ENCODE peak calls at places on chromosomes 4 and X, in seven cellular contexts. One of them, this sample, is unnamed. For H3K36me3 and H3K9me3, the result is how much of the 10 kb centered on the place peaks cover.

GRCh38 chr4:10285028-10285427 is 168.4 kb upstream of the WDR1 start:
- DNase-seq in heart left ventricle: no peak
- DNase-seq in ovary: no peak
- DNase-seq in Peyer's patch: no peak
- DNase-seq in left lung: no peak
- DNase-seq in lower lobe of right lung: no peak
- DNase-seq in spleen: no peak
- DNase-seq in this sample: no peak

GRCh38 chr4:139986621-139987510 is 167.1 kb downstream of the MAML3 start:
- DNase-seq in lower lobe of right lung: no peak
- DNase-seq in left lung: no peak
- DNase-seq in ovary: no peak
- DNase-seq in heart left ventricle: peak
- DNase-seq in Peyer's patch: no peak
- DNase-seq in spleen: no peak
- DNase-seq in this sample: no peak

GRCh38 chrX:21509912-21510311 is 135.7 kb downstream of the CNKSR2 start:
- DNase-seq in Peyer's patch: no peak
- DNase-seq in spleen: no peak
- DNase-seq in left lung: no peak
- DNase-seq in heart left ventricle: no peak
- DNase-seq in ovary: no peak
- DNase-seq in lower lobe of right lung: no peak
- DNase-seq in this sample: no peak

GRCh38 chrX:1466971-1467561 is 14.4 kb upstream of the ASMTL start:
- DNase-seq in ovary: no peak
- DNase-seq in spleen: peak
- DNase-seq in left lung: no peak
- DNase-seq in Peyer's patch: peak
- DNase-seq in heart left ventricle: no peak
- DNase-seq in lower lobe of right lung: no peak
- DNase-seq in this sample: peak

GRCh38 chr4:113574636-113575103 is 186.9 kb downstream of the CAMK2D start:
- DNase-seq in lower lobe of right lung: no peak
- DNase-seq in Peyer's patch: no peak
- DNase-seq in spleen: no peak
- DNase-seq in left lung: no peak
- DNase-seq in heart left ventricle: no peak
- DNase-seq in ovary: no peak
- DNase-seq in this sample: no peak

GRCh38 chrX:39814391-39814790 is 283.4 kb downstream of the BCOR start:
- DNase-seq in lower lobe of right lung: no peak
- DNase-seq in left lung: no peak
- DNase-seq in spleen: peak
- DNase-seq in heart left ventricle: no peak
- DNase-seq in Peyer's patch: peak
- DNase-seq in ovary: no peak
- DNase-seq in this sample: peak

GRCh38 chr4:113339430-113339813 is 290.0 kb downstream of the ANK2 start:
- DNase-seq in Peyer's patch: no peak
- DNase-seq in ovary: no peak
- DNase-seq in spleen: no peak
- DNase-seq in lower lobe of right lung: no peak
- DNase-seq in heart left ventricle: no peak
- DNase-seq in left lung: no peak
- DNase-seq in this sample: no peak

GRCh38 chr4:128228778-128229457 is 58.7 kb downstream of the PGRMC2 start:
- DNase-seq in left lung: no peak
- DNase-seq in spleen: no peak
- DNase-seq in heart left ventricle: no peak
- DNase-seq in ovary: no peak
- DNase-seq in Peyer's patch: no peak
- DNase-seq in lower lobe of right lung: no peak
- DNase-seq in this sample: no peak

GRCh38 chrX:120751683-120752082 is 121.8 kb upstream of the C1GALT1C1 start:
- DNase-seq in lower lobe of right lung: no peak
- DNase-seq in left lung: no peak
- DNase-seq in spleen: no peak
- DNase-seq in ovary: no peak
- DNase-seq in heart left ventricle: no peak
- DNase-seq in Peyer's patch: no peak
- DNase-seq in this sample: no peak

GRCh38 chr4:76683154-76683553 is 214.8 kb downstream of the SOWAHB start:
- DNase-seq in lower lobe of right lung: no peak
- DNase-seq in heart left ventricle: no peak
- DNase-seq in spleen: no peak
- DNase-seq in left lung: no peak
- DNase-seq in ovary: no peak
- DNase-seq in Peyer's patch: no peak
- DNase-seq in this sample: no peak

GRCh38 chr4:103498161-103499070 is 221.4 kb downstream of the TACR3 start:
- DNase-seq in lower lobe of right lung: no peak
- DNase-seq in spleen: peak
- DNase-seq in ovary: no peak
- DNase-seq in Peyer's patch: no peak
- DNase-seq in heart left ventricle: no peak
- DNase-seq in left lung: no peak
- DNase-seq in this sample: no peak

GRCh38 chr4:151460434-151460833 is 51.5 kb downstream of the FHIP1A start:
- DNase-seq in Peyer's patch: no peak
- DNase-seq in lower lobe of right lung: no peak
- DNase-seq in heart left ventricle: no peak
- DNase-seq in spleen: no peak
- DNase-seq in left lung: no peak
- DNase-seq in ovary: no peak
- DNase-seq in this sample: no peak

GRCh38 chrX:134362560-134363089 is 97.3 kb upstream of the HPRT1 start:
- DNase-seq in spleen: no peak
- DNase-seq in heart left ventricle: no peak
- DNase-seq in lower lobe of right lung: no peak
- DNase-seq in ovary: no peak
- DNase-seq in Peyer's patch: no peak
- DNase-seq in left lung: no peak
- DNase-seq in this sample: no peak

GRCh38 chr4:19592391-19592790 is 659.3 kb upstream of the SLIT2 start:
- DNase-seq in spleen: no peak
- DNase-seq in lower lobe of right lung: no peak
- DNase-seq in Peyer's patch: no peak
- DNase-seq in ovary: no peak
- DNase-seq in heart left ventricle: no peak
- DNase-seq in left lung: no peak
- DNase-seq in this sample: no peak

GRCh38 chr4:111231281-111231680 is 608.4 kb upstream of the PITX2 start:
- DNase-seq in spleen: no peak
- DNase-seq in left lung: no peak
- DNase-seq in heart left ventricle: no peak
- DNase-seq in Peyer's patch: no peak
- DNase-seq in lower lobe of right lung: no peak
- DNase-seq in ovary: no peak
- DNase-seq in this sample: no peak

GRCh38 chrX:125203379-125203736 is 116.3 kb upstream of the TEX13C start:
- DNase-seq in ovary: no peak
- DNase-seq in heart left ventricle: peak
- DNase-seq in spleen: no peak
- DNase-seq in lower lobe of right lung: no peak
- DNase-seq in left lung: peak
- DNase-seq in Peyer's patch: no peak
- DNase-seq in this sample: no peak

GRCh38 chr4:154877110-154877760 is 96.2 kb downstream of the RBM46 start:
- DNase-seq in heart left ventricle: no peak
- DNase-seq in lower lobe of right lung: no peak
- DNase-seq in Peyer's patch: no peak
- DNase-seq in spleen: no peak
- DNase-seq in ovary: no peak
- DNase-seq in left lung: peak
- DNase-seq in this sample: no peak

GRCh38 chr4:29717658-29718057 is 1002.5 kb upstream of the PCDH7 start:
- DNase-seq in ovary: no peak
- DNase-seq in left lung: no peak
- DNase-seq in lower lobe of right lung: no peak
- DNase-seq in Peyer's patch: no peak
- DNase-seq in spleen: no peak
- DNase-seq in heart left ventricle: no peak
- DNase-seq in this sample: no peak

GRCh38 chr4:74692973-74693372 is 101.3 kb downstream of the BTC start:
- DNase-seq in ovary: no peak
- DNase-seq in heart left ventricle: no peak
- DNase-seq in lower lobe of right lung: no peak
- DNase-seq in spleen: no peak
- DNase-seq in Peyer's patch: no peak
- DNase-seq in left lung: no peak
- DNase-seq in this sample: no peak

GRCh38 chr4:23970193-23970850 is 80.5 kb upstream of the PPARGC1A start:
- DNase-seq in heart left ventricle: no peak
- DNase-seq in Peyer's patch: no peak
- DNase-seq in ovary: no peak
- DNase-seq in left lung: no peak
- DNase-seq in spleen: no peak
- DNase-seq in lower lobe of right lung: no peak
- DNase-seq in this sample: no peak

GRCh38 chr4:122662701-122663100 is 41.8 kb upstream of the IL21 start:
- DNase-seq in heart left ventricle: no peak
- DNase-seq in spleen: no peak
- DNase-seq in lower lobe of right lung: no peak
- DNase-seq in left lung: no peak
- DNase-seq in ovary: no peak
- DNase-seq in Peyer's patch: no peak
- DNase-seq in this sample: no peak

GRCh38 chr4:1384675-1385372 is 21.4 kb downstream of the NKX1-1 start:
- DNase-seq in Peyer's patch: no peak
- DNase-seq in ovary: no peak
- DNase-seq in lower lobe of right lung: peak
- DNase-seq in left lung: peak
- DNase-seq in spleen: peak
- DNase-seq in heart left ventricle: peak
- DNase-seq in this sample: no peak

GRCh38 chr4:38894340-38894982 is 26.9 kb downstream of the FAM114A1 start:
- DNase-seq in lower lobe of right lung: no peak
- DNase-seq in Peyer's patch: no peak
- DNase-seq in spleen: no peak
- DNase-seq in heart left ventricle: no peak
- DNase-seq in ovary: no peak
- DNase-seq in left lung: no peak
- DNase-seq in this sample: no peak

GRCh38 chr4:111466821-111467605 is 678.2 kb upstream of the FAM241A start:
- DNase-seq in Peyer's patch: no peak
- DNase-seq in ovary: no peak
- DNase-seq in heart left ventricle: no peak
- DNase-seq in spleen: no peak
- DNase-seq in left lung: no peak
- DNase-seq in lower lobe of right lung: no peak
- DNase-seq in this sample: no peak

GRCh38 chr4:20253799-20254409 is 2.2 kb downstream of the SLIT2 start:
- DNase-seq in left lung: peak
- DNase-seq in lower lobe of right lung: peak
- DNase-seq in heart left ventricle: peak
- DNase-seq in Peyer's patch: peak
- DNase-seq in spleen: peak
- DNase-seq in ovary: no peak
- DNase-seq in this sample: no peak

GRCh38 chr4:26087108-26087507 is 173.1 kb downstream of the SMIM20 start:
- DNase-seq in left lung: no peak
- DNase-seq in lower lobe of right lung: no peak
- DNase-seq in Peyer's patch: no peak
- DNase-seq in heart left ventricle: no peak
- DNase-seq in ovary: no peak
- DNase-seq in spleen: no peak
- DNase-seq in this sample: no peak

GRCh38 chr4:90960840-90961239 is 833.6 kb downstream of the CCSER1 start:
- DNase-seq in spleen: no peak
- DNase-seq in left lung: no peak
- DNase-seq in lower lobe of right lung: no peak
- DNase-seq in Peyer's patch: no peak
- DNase-seq in ovary: no peak
- DNase-seq in heart left ventricle: no peak
- DNase-seq in this sample: no peak

GRCh38 chr4:2823301-2823670 is 20.4 kb upstream of the ADD1 start:
- DNase-seq in heart left ventricle: no peak
- DNase-seq in lower lobe of right lung: peak
- DNase-seq in ovary: no peak
- DNase-seq in Peyer's patch: peak
- DNase-seq in spleen: no peak
- DNase-seq in left lung: peak
- DNase-seq in this sample: no peak
- H3K36me3 ChIP-seq in heart left ventricle: half or more
- H3K36me3 ChIP-seq in lower lobe of right lung: half or more
- H3K36me3 ChIP-seq in ovary: under half
- H3K36me3 ChIP-seq in Peyer's patch: half or more
- H3K36me3 ChIP-seq in spleen: half or more
- H3K36me3 ChIP-seq in left lung: under half
- H3K36me3 ChIP-seq in this sample: under half

DNA sequence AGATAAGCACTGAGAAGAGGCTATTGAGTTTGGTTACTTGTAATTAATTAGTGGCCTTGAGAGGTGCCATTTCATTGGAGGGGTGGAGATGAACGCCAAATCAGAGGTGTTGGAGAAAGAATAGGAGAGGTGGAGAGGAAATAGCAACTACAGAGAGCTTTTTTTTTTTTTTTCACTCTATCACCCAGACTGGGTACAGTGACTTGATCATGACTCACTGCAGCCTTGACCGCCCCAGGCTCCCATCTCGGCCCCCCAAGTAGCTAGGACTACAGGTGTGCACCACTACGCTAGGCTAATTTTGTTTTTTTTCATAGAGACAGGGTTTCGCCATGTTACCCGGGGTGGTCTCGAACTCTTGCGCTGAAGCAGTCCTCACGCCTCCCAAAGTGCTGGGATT is 5.2 kb downstream of the NHS start:
- DNase-seq in ovary: no peak
- DNase-seq in heart left ventricle: no peak
- DNase-seq in spleen: no peak
- DNase-seq in lower lobe of right lung: no peak
- DNase-seq in left lung: no peak
- DNase-seq in Peyer's patch: no peak
- DNase-seq in this sample: no peak
- H3K9me3 ChIP-seq in ovary: under half
- H3K9me3 ChIP-seq in heart left ventricle: under half
- H3K9me3 ChIP-seq in spleen: under half
- H3K9me3 ChIP-seq in lower lobe of right lung: under half
- H3K9me3 ChIP-seq in left lung: under half
- H3K9me3 ChIP-seq in Peyer's patch: under half
- H3K9me3 ChIP-seq in this sample: under half

GRCh38 chrX:16856744-16857143 is 13.4 kb downstream of the RBBP7 start:
- DNase-seq in ovary: no peak
- DNase-seq in left lung: no peak
- DNase-seq in spleen: no peak
- DNase-seq in heart left ventricle: no peak
- DNase-seq in Peyer's patch: no peak
- DNase-seq in lower lobe of right lung: no peak
- DNase-seq in this sample: no peak
- H3K36me3 ChIP-seq in ovary: under half
- H3K36me3 ChIP-seq in left lung: under half
- H3K36me3 ChIP-seq in spleen: half or more
- H3K36me3 ChIP-seq in heart left ventricle: half or more
- H3K36me3 ChIP-seq in Peyer's patch: under half
- H3K36me3 ChIP-seq in lower lobe of right lung: half or more
- H3K36me3 ChIP-seq in this sample: under half

GRCh38 chr4:106079616-106080015 is 184.3 kb downstream of the NPNT start:
- DNase-seq in spleen: no peak
- DNase-seq in lower lobe of right lung: no peak
- DNase-seq in left lung: no peak
- DNase-seq in Peyer's patch: no peak
- DNase-seq in heart left ventricle: no peak
- DNase-seq in ovary: no peak
- DNase-seq in this sample: no peak

GRCh38 chr4:106083065-106083464 is 187.8 kb downstream of the NPNT start:
- DNase-seq in left lung: no peak
- DNase-seq in ovary: no peak
- DNase-seq in spleen: no peak
- DNase-seq in Peyer's patch: no peak
- DNase-seq in heart left ventricle: no peak
- DNase-seq in lower lobe of right lung: no peak
- DNase-seq in this sample: no peak

GRCh38 chr4:106080376-106080775 is 185.1 kb downstream of the NPNT start:
- DNase-seq in Peyer's patch: no peak
- DNase-seq in heart left ventricle: no peak
- DNase-seq in spleen: no peak
- DNase-seq in lower lobe of right lung: no peak
- DNase-seq in left lung: no peak
- DNase-seq in ovary: no peak
- DNase-seq in this sample: no peak
- H3K9me3 ChIP-seq in Peyer's patch: under half
- H3K9me3 ChIP-seq in heart left ventricle: under half
- H3K9me3 ChIP-seq in spleen: half or more
- H3K9me3 ChIP-seq in lower lobe of right lung: under half
- H3K9me3 ChIP-seq in left lung: under half
- H3K9me3 ChIP-seq in ovary: under half
- H3K9me3 ChIP-seq in this sample: under half

This sample was measured in CD4-positive, alpha-beta memory T cell.